ENCODE peak calls at places on chromosomes 16 and 17, in four cellular contexts. One of them, this sample, is unnamed.

GRCh38 chr17:45962221-45962972 is 36.7 kb upstream of the STH start:
- DNase-seq in mesothelial cell of epicardium: no peak
- DNase-seq in B cell: no peak
- DNase-seq in H9: no peak
- DNase-seq in this sample: no peak

GRCh38 chr16:83972256-83973008 is 4.4 kb downstream of the NECAB2 start:
- DNase-seq in mesothelial cell of epicardium: no peak
- DNase-seq in B cell: no peak
- DNase-seq in H9: no peak
- DNase-seq in this sample: no peak

GRCh38 chr17:78390241-78391050 is 12.0 kb downstream of the PGS1 start:
- DNase-seq in mesothelial cell of epicardium: no peak
- DNase-seq in B cell: no peak
- DNase-seq in H9: peak
- DNase-seq in this sample: no peak

GRCh38 chr17:29927546-29927945 is 2.5 kb downstream of the SSH2 start:
- DNase-seq in mesothelial cell of epicardium: no peak
- DNase-seq in B cell: no peak
- DNase-seq in H9: no peak
- DNase-seq in this sample: no peak

GRCh38 chr17:79946352-79947231 is 89.1 kb downstream of the TBC1D16 start:
- DNase-seq in mesothelial cell of epicardium: no peak
- DNase-seq in B cell: no peak
- DNase-seq in H9: peak
- DNase-seq in this sample: no peak

GRCh38 chr17:65301184-65301583 is 164.0 kb downstream of the RGS9 start:
- DNase-seq in mesothelial cell of epicardium: no peak
- DNase-seq in B cell: no peak
- DNase-seq in H9: no peak
- DNase-seq in this sample: no peak

GRCh38 chr17:43033947-43034622 is 9.1 kb downstream of the RND2 start:
- DNase-seq in mesothelial cell of epicardium: no peak
- DNase-seq in B cell: no peak
- DNase-seq in H9: no peak
- DNase-seq in this sample: no peak

GRCh38 chr16:11082860-11083388 is 138.6 kb downstream of the CLEC16A start:
- DNase-seq in mesothelial cell of epicardium: no peak
- DNase-seq in B cell: no peak
- DNase-seq in H9: no peak
- DNase-seq in this sample: no peak

GRCh38 chr17:80820331-80820730 is 171.3 kb upstream of the CHMP6 start:
- DNase-seq in mesothelial cell of epicardium: no peak
- DNase-seq in B cell: no peak
- DNase-seq in H9: no peak
- DNase-seq in this sample: no peak

GRCh38 chr17:13131211-13131610 is 113.4 kb upstream of the ELAC2 start:
- DNase-seq in mesothelial cell of epicardium: no peak
- DNase-seq in B cell: no peak
- DNase-seq in H9: no peak
- DNase-seq in this sample: no peak

GRCh38 chr16:74951206-74951605 is 33.7 kb downstream of the WDR59 start:
- DNase-seq in mesothelial cell of epicardium: no peak
- DNase-seq in B cell: no peak
- DNase-seq in H9: no peak
- DNase-seq in this sample: no peak

GRCh38 chr17:66073384-66073783 is 118.5 kb downstream of the CEP112 start:
- DNase-seq in mesothelial cell of epicardium: no peak
- DNase-seq in B cell: no peak
- DNase-seq in H9: peak
- DNase-seq in this sample: no peak

GRCh38 chr16:55372792-55373488 is 48.9 kb downstream of the IRX6 start:
- DNase-seq in mesothelial cell of epicardium: no peak
- DNase-seq in B cell: no peak
- DNase-seq in H9: no peak
- DNase-seq in this sample: no peak

GRCh38 chr16:22380529-22380928 is 6.1 kb upstream of the CDR2 start:
- DNase-seq in mesothelial cell of epicardium: no peak
- DNase-seq in B cell: no peak
- DNase-seq in H9: no peak
- DNase-seq in this sample: no peak

GRCh38 chr16:11087691-11088431 is 143.5 kb downstream of the CLEC16A start:
- DNase-seq in mesothelial cell of epicardium: no peak
- DNase-seq in B cell: no peak
- DNase-seq in H9: peak
- DNase-seq in this sample: no peak

DNA sequence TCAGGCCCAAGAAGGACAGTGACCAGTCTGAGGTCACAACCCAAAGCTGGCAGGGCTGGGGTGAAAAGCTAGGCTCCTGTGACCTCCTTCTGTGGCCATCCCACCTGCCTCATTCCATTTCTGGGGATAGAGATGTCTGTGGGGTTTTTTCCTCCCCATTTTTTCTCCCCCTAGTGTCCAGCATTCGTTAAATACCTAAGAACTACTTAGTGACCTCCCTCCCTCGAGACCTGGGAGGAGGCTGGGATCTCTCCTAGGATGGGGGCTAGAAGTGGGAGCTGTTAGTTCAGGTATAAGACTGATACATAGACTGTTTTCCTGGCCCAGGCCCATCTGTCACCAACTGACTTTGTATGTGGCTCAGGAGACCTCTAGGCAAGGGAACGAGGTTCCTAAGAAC is 20.5 kb upstream of the STAC2 start:
- DNase-seq in mesothelial cell of epicardium: no peak
- DNase-seq in B cell: no peak
- DNase-seq in H9: no peak
- DNase-seq in this sample: no peak
- TF ChIP-seq CTCF in mesothelial cell of epicardium: no peak
- TF ChIP-seq CTCF in B cell: no peak
- TF ChIP-seq CTCF in H9: no peak
- TF ChIP-seq CTCF in this sample: no peak

GRCh38 chr16:30986129-30986991 is 1.4 kb downstream of the HSD3B7 start:
- DNase-seq in mesothelial cell of epicardium: no peak
- DNase-seq in B cell: no peak
- DNase-seq in H9: no peak
- DNase-seq in this sample: no peak
- TF ChIP-seq CTCF in mesothelial cell of epicardium: peak
- TF ChIP-seq CTCF in B cell: no peak
- TF ChIP-seq CTCF in H9: peak
- TF ChIP-seq CTCF in this sample: no peak

GRCh38 chr16:58249388-58249779 is 45.4 kb downstream of the PRSS54 start:
- DNase-seq in mesothelial cell of epicardium: no peak
- DNase-seq in B cell: no peak
- DNase-seq in H9: no peak
- DNase-seq in this sample: no peak

DNA sequence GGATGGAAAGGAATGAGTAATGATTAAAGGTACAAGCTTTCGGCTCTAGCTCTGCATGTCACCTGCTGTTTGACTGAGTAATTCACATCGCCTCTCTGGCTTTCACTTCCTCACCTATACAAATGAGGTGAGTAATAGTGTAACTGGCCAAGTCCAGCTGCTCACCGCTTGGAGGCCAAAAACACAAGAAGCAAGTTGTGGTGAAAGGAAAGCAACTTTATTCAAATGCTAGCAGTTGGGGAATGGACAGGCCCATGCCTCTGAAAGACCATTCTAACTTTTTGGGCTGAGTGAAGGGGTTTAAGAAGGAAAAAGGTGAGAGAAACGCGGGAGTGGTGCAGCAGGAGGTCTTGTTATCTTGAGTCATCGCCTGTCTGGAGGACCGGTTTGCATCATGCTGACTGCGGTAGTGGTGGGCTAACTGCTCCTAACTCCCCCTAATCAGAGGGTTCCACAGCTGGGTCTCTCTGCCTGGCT is 45.7 kb upstream of the CSNK2A2 start:
- DNase-seq in mesothelial cell of epicardium: no peak
- DNase-seq in B cell: peak
- DNase-seq in H9: peak
- DNase-seq in this sample: no peak
- TF ChIP-seq CTCF in mesothelial cell of epicardium: no peak
- TF ChIP-seq CTCF in B cell: peak
- TF ChIP-seq CTCF in H9: peak
- TF ChIP-seq CTCF in this sample: peak

GRCh38 chr17:50778471-50778870 is 11.2 kb upstream of the ANKRD40CL start:
- DNase-seq in mesothelial cell of epicardium: no peak
- DNase-seq in B cell: no peak
- DNase-seq in H9: no peak
- DNase-seq in this sample: no peak

GRCh38 chr17:50778988-50779387 is 11.7 kb upstream of the ANKRD40CL start:
- DNase-seq in mesothelial cell of epicardium: no peak
- DNase-seq in B cell: no peak
- DNase-seq in H9: no peak
- DNase-seq in this sample: no peak

GRCh38 chr17:50769884-50770283 is 2.6 kb upstream of the ANKRD40CL start:
- DNase-seq in mesothelial cell of epicardium: no peak
- DNase-seq in B cell: no peak
- DNase-seq in H9: peak
- DNase-seq in this sample: no peak

GRCh38 chr17:50772251-50772650 is 4.9 kb upstream of the ANKRD40CL start:
- DNase-seq in mesothelial cell of epicardium: no peak
- DNase-seq in B cell: no peak
- DNase-seq in H9: peak
- DNase-seq in this sample: no peak

GRCh38 chr17:50774225-50774803 is 7.0 kb upstream of the ANKRD40CL start:
- DNase-seq in mesothelial cell of epicardium: no peak
- DNase-seq in B cell: no peak
- DNase-seq in H9: peak
- DNase-seq in this sample: no peak
- TF ChIP-seq CTCF in mesothelial cell of epicardium: no peak
- TF ChIP-seq CTCF in B cell: no peak
- TF ChIP-seq CTCF in H9: peak
- TF ChIP-seq CTCF in this sample: no peak

DNA sequence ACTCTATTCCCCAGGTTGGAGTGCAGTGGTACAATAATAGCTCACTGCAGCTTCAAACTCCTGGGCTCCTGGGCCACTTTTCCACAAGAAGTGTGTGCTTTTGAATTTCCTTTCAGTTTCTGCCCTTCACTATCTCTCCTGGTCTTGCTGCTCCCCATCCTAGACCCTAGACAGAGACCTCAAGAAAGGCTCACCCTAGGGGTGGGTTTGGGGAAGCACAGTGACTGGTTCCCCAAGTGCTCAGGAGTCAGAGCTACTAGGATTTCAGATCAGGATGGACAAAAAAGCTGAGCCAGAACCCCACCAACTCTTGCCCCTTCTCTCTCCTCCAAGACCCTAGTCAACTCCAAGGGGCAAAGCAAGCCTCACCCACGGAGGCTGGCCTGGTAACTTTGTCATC is 1.6 kb upstream of the SEBOX start:
- DNase-seq in mesothelial cell of epicardium: no peak
- DNase-seq in B cell: no peak
- DNase-seq in H9: peak
- DNase-seq in this sample: no peak
- TF ChIP-seq CTCF in mesothelial cell of epicardium: no peak
- TF ChIP-seq CTCF in B cell: no peak
- TF ChIP-seq CTCF in H9: peak
- TF ChIP-seq CTCF in this sample: no peak

DNA sequence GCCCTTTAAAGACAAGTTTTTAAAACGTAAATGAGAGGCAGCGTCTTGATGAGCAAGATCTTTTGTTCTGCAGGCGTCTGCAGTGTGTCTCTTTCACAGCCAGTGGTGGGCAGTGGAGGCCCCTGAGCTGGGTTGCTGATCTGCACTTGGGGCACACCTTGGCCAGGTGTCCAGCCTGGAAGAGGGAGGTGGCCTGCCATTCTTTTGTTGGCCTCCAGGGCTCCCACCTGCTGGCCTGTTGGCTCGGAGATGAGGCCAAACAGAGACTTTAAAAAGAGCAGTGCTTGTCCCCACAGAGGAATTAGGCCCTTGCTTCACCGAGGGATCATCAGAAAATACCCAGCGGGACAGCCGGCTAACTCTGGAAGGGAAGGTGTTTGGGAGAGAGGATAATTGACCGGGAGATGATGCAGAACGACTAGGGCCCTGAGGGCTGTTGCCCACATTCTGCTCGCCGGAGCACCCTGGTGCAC is 145.9 kb upstream of the PLCG2 start:
- DNase-seq in mesothelial cell of epicardium: no peak
- DNase-seq in B cell: no peak
- DNase-seq in H9: peak
- DNase-seq in this sample: no peak
- TF ChIP-seq CTCF in mesothelial cell of epicardium: peak
- TF ChIP-seq CTCF in B cell: no peak
- TF ChIP-seq CTCF in H9: peak
- TF ChIP-seq CTCF in this sample: peak

GRCh38 chr16:31356566-31357323 is 1.8 kb downstream of the ITGAX start:
- DNase-seq in mesothelial cell of epicardium: no peak
- DNase-seq in B cell: no peak
- DNase-seq in H9: peak
- DNase-seq in this sample: no peak

GRCh38 chr16:31355701-31356100 is 725 bp downstream of the ITGAX start:
- DNase-seq in mesothelial cell of epicardium: no peak
- DNase-seq in B cell: no peak
- DNase-seq in H9: no peak
- DNase-seq in this sample: no peak

GRCh38 chr16:31360296-31360695 is 5.3 kb downstream of the ITGAX start:
- DNase-seq in mesothelial cell of epicardium: no peak
- DNase-seq in B cell: no peak
- DNase-seq in H9: no peak
- DNase-seq in this sample: no peak

GRCh38 chr16:31354394-31355291 is at the start of gene ITGAX:
- DNase-seq in mesothelial cell of epicardium: no peak
- DNase-seq in B cell: peak
- DNase-seq in H9: peak
- DNase-seq in this sample: no peak

GRCh38 chr16:31357324-31358156 is 2.6 kb downstream of the ITGAX start:
- DNase-seq in mesothelial cell of epicardium: no peak
- DNase-seq in B cell: no peak
- DNase-seq in H9: no peak
- DNase-seq in this sample: no peak
- TF ChIP-seq CTCF in mesothelial cell of epicardium: no peak
- TF ChIP-seq CTCF in B cell: no peak
- TF ChIP-seq CTCF in H9: no peak
- TF ChIP-seq CTCF in this sample: no peak

DNA sequence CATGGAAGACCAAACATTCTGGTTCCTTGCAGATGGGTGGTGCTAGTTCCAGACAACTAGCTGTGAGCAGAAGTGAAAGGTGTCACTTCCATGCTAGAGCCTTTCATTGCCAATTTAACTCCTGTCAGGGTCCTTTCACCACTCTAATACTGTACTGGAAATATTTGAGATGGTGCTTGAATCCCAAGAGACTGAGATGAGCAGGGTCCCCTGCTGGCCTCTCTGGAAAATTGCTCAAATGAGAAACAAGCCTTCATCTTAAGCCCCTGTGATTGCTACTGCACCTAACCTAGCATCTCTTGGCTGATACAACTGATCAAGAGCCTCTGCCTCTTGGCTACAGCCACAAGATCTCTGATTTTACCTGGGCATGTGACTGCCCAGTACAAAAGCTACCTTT is 7.4 kb upstream of the VAC14 start:
- DNase-seq in mesothelial cell of epicardium: no peak
- DNase-seq in B cell: no peak
- DNase-seq in H9: peak
- DNase-seq in this sample: no peak
- TF ChIP-seq CTCF in mesothelial cell of epicardium: no peak
- TF ChIP-seq CTCF in B cell: no peak
- TF ChIP-seq CTCF in H9: peak
- TF ChIP-seq CTCF in this sample: peak

This sample was measured in progenitor cell of endocrine pancreas.